ENCODE peak calls at places on chromosomes 1 and 21, in six cellular contexts. V, G, B, C, R and T are unnamed samples.

GRCh38 chr1:234972411-234973191 is 156.0 kb downstream of the TOMM20 start:
- DNase-seq in G (no peak), B (no peak), R (no peak), V (no peak), C (no peak), T (no peak)

GRCh38 chr1:85649591-85649990 is 58.6 kb downstream of the ZNHIT6 start:
- DNase-seq in B (no peak), R (no peak), V (no peak), G (no peak), C (no peak), T (no peak)

GRCh38 chr1:108117908-108118902 is 81.9 kb downstream of the SLC25A24 start:
- DNase-seq in R (peak), V (peak), C (peak), G (no peak), B (no peak), T (no peak)

GRCh38 chr1:151733126-151733525 is 11.8 kb downstream of the RIIAD1 start:
- DNase-seq in B (no peak), C (no peak), V (no peak), R (no peak), G (no peak), T (no peak)

GRCh38 chr1:16135501-16135900 is 20.4 kb downstream of the EPHA2 start:
- DNase-seq in G (no peak), C (no peak), V (no peak), B (no peak), R (no peak), T (no peak)

GRCh38 chr1:38000529-38001453 is 4.5 kb downstream of the FHL3 start:
- DNase-seq in C (no peak), V (peak), B (peak), G (no peak), R (peak), T (peak)

GRCh38 chr1:2398871-2399270 is 7.2 kb downstream of the RER1 start:
- DNase-seq in R (no peak), G (no peak), C (no peak), B (no peak), V (no peak), T (no peak)

GRCh38 chr1:155003766-155004351 is 1.3 kb downstream of the ZBTB7B start:
- DNase-seq in C (no peak), G (peak), R (peak), V (no peak), B (peak), T (no peak)

GRCh38 chr21:31294691-31295090 is 49.4 kb downstream of the TIAM1 start:
- DNase-seq in V (no peak), C (no peak), G (no peak), B (no peak), R (no peak), T (no peak)

GRCh38 chr1:74767490-74767889 is 34.5 kb downstream of the TYW3 start:
- DNase-seq in V (peak), R (peak), C (no peak), B (peak), G (no peak), T (no peak)

GRCh38 chr1:5349526-5349925 is 642.7 kb downstream of the NPHP4 start:
- DNase-seq in R (no peak), V (no peak), C (no peak), G (no peak), B (no peak), T (no peak)

GRCh38 chr1:64476251-64476952 is 6.5 kb downstream of the CACHD1 start:
- DNase-seq in G (no peak), C (peak), B (no peak), R (peak), V (no peak), T (peak)

GRCh38 chr1:59072017-59072947 is 224.6 kb upstream of the FGGY start:
- DNase-seq in C (no peak), R (peak), G (no peak), V (no peak), B (peak), T (no peak)

GRCh38 chr1:228753933-228754332 is 18.7 kb downstream of the RHOU start:
- DNase-seq in V (no peak), B (no peak), G (no peak), R (no peak), C (no peak), T (no peak)
- H3K4me3 ChIP-seq in V (no peak), B (no peak), G (no peak), R (no peak), C (no peak), T (no peak)

GRCh38 chr1:51565009-51565408 is 45.9 kb upstream of the EPS15 start:
- DNase-seq in C (no peak), B (no peak), V (no peak), R (no peak), G (no peak), T (no peak)
- H3K4me3 ChIP-seq in C (no peak), B (no peak), V (no peak), R (no peak), G (no peak), T (no peak)

GRCh38 chr1:88457197-88457596 is 226.9 kb upstream of the PKN2 start:
- DNase-seq in B (no peak), V (no peak), R (no peak), G (no peak), C (no peak), T (no peak)

GRCh38 chr1:88463401-88463800 is 220.7 kb upstream of the PKN2 start:
- DNase-seq in C (no peak), V (no peak), R (no peak), B (no peak), G (no peak), T (no peak)

GRCh38 chr1:88466899-88467580 is 217.0 kb upstream of the PKN2 start:
- DNase-seq in R (no peak), V (no peak), G (peak), B (no peak), C (no peak), T (no peak)

DNA sequence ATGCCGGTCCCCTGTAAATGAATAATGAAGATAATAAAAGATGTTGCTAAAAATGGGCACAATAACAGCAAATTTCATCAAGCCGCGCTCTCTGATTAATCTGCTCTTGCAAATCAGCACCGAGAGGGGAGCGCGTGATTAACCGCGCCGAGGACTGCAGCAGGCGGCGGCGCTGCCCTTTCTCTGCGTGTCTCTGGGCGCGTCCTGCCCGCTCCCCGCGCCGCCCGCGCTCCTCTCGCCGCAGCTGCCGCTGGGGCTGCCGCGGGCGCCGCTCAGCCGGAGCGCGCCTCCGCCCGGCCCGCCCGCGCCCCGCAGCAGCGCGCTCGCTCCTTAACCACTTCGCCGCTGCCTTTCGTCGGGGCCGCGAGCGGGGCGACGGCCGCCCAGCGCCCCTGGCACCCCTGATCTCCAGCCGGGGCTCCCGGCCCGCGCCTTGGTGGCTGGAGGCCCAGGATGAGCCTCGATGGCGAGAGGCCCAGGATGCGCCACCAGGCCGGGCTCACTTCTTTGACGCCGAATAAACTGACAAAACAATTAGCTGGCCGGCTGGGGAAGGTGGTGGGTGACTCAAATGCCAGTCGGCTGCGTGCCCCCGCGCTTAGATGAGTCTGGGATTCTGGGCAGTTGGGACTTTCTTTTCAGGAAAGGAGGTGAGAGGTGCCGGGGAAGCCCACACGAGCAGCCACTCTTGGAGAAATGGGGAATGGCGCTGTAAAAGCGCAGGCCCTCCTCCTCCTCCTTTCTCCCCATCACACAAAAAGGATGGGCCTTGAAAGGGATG is 221.4 kb upstream of the PKN2 start:
- DNase-seq in B (peak), C (no peak), R (peak), V (no peak), G (peak), T (no peak)
- H3K4me3 ChIP-seq in B (peak), C (peak), R (peak), V (peak), G (peak), T (peak)

GRCh38 chr1:24067978-24068377 is 44.0 kb downstream of the MYOM3 start:
- DNase-seq in R (no peak), G (no peak), C (no peak), V (no peak), B (no peak), T (no peak)

GRCh38 chr1:24074196-24074595 is 37.7 kb downstream of the MYOM3 start:
- DNase-seq in V (no peak), C (no peak), G (peak), B (no peak), R (no peak), T (no peak)

GRCh38 chr1:24071941-24072340 is 40.0 kb downstream of the MYOM3 start:
- DNase-seq in C (no peak), B (no peak), G (no peak), V (no peak), R (no peak), T (no peak)

GRCh38 chr1:24069817-24070216 is 42.1 kb downstream of the MYOM3 start:
- DNase-seq in G (no peak), C (no peak), B (no peak), R (no peak), V (no peak), T (no peak)

GRCh38 chr1:24070821-24071393 is 41.0 kb downstream of the MYOM3 start:
- DNase-seq in B (peak), G (no peak), R (peak), V (peak), C (peak), T (peak)
- H3K4me3 ChIP-seq in B (peak), G (no peak), R (no peak), V (no peak), C (no peak), T (no peak)

DNA sequence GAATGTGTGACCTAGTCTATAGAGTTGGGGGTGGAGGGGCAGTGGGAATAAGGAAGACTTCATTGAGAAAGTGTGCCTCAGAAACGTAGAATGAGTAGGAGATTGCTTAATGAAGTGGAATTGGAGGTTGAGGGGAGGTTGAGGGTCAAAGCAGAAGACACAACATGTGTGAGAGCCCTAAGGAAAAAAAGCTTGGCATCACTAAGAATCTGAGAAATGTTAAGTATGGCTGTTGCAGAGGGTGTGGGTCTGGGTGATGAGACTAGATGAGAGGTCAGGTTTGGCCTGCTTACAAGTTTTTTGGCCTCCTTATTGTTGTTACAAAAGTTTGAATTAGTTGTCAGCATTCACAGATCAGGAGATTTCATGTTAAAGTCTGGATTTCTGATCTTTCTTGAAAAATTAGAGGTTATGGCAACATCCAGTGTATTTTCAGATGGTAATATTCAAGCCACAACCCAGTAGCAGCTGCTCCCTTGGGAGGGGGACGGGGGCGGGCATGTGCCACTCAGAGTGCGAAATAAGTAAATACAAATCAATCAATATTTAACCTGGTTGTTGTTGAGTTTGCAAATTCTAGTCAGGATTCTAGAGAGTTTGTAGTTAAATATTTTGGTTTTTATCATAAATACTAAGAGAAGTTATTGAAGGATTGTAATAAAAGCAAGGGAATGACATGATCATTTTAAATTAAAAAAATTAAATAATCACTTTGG is 4.3 kb downstream of the MAN1A2 start:
- DNase-seq in C (no peak), V (no peak), G (no peak), R (peak), B (peak), T (peak)
- H3K4me3 ChIP-seq in C (no peak), V (peak), G (no peak), R (no peak), B (peak), T (no peak)

GRCh38 chr1:160659566-160659965 is 12.7 kb upstream of the SLAMF1 start:
- DNase-seq in G (no peak), B (no peak), R (no peak), V (no peak), C (no peak), T (no peak)

GRCh38 chr1:160657477-160657820 is 10.6 kb upstream of the SLAMF1 start:
- DNase-seq in C (no peak), R (peak), V (no peak), G (no peak), B (no peak), T (no peak)

GRCh38 chr1:160658956-160659255 is 12.1 kb upstream of the SLAMF1 start:
- DNase-seq in C (no peak), G (no peak), R (no peak), B (no peak), V (no peak), T (no peak)

GRCh38 chr1:160658162-160658955 is 11.5 kb upstream of the SLAMF1 start:
- DNase-seq in R (no peak), G (no peak), B (no peak), V (no peak), C (no peak), T (no peak)

DNA sequence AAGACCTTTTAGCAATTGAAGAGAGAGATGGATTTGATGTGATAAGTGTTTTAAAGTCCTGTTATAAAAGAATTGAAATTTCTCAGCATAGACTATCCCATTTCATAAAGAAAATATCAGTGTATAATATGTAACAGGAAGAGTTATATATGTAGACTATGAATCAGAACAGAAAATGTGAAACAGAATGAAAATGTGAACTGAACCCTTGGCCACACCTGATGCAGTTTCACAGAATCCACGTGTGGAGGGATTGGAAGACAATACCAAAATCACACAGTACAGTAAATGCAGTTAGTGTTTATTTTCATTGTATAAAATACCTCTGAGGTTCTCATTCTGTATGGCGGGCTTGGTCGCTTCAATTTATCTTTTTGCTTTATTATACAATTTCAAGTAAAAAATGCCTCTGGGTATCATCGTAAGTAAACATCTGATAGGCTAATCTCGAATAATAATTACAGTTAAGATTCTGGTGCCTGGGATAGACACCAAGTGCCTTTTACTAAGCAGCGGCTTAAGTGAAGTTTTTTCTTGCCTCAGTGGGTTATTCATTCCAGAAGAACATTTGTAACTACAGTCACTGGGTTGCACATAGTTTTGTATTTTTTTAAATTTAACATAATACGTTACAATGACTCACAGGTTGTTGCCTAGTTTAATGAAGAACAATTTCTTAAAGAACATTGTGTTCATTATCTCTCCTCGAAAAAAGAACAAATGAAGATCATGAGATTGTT is 10.1 kb upstream of the SLAMF1 start:
- DNase-seq in B (no peak), R (peak), G (no peak), V (no peak), C (no peak), T (no peak)
- H3K4me3 ChIP-seq in B (no peak), R (no peak), G (no peak), V (no peak), C (no peak), T (no peak)

DNA sequence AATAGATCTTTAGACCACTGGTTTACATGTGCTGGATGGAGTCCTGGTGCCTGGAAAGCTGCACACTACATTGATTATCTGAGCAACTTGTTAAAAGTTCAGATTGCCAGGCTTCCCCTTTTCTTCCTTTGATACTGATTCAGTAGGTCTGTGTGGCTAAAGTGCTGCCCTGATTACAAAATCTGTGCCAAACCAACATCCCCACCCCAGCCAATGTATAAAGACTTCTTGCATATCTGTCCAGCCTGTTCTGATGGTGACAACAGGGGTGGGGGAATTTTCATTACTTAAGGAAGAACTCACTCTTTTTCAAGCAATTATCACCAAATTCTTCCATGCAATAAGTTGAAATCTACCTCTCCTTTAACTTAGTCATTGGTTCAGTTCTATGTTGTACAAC is 135.5 kb downstream of the TNFSF18 start:
- DNase-seq in C (no peak), R (no peak), V (no peak), G (no peak), B (no peak), T (no peak)
- H3K4me3 ChIP-seq in C (no peak), R (no peak), V (no peak), G (no peak), B (no peak), T (no peak)

DNA sequence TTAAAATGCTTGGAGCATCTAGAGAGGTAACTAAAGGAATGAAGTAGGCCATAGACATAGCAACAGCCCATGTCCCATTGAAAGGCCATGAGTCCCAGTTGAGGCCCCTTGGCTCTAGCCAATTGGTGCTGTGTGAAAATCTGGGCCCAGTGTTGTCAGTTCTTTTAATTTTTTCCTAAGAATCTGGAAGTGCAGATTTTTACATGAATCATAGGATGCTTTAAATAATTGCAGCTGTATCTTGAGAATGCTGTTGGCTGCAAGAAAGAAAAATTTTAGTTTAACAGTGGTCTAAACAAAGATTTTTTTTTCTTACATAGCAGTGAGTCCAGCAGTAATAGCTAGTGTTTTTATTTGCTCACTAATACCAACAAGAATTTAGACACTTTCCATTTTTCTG is 81.4 kb downstream of the NFIA start:
- DNase-seq in G (no peak), C (no peak), R (peak), B (no peak), V (no peak), T (no peak)
- H3K4me3 ChIP-seq in G (no peak), C (no peak), R (no peak), B (no peak), V (no peak), T (no peak)

DNA sequence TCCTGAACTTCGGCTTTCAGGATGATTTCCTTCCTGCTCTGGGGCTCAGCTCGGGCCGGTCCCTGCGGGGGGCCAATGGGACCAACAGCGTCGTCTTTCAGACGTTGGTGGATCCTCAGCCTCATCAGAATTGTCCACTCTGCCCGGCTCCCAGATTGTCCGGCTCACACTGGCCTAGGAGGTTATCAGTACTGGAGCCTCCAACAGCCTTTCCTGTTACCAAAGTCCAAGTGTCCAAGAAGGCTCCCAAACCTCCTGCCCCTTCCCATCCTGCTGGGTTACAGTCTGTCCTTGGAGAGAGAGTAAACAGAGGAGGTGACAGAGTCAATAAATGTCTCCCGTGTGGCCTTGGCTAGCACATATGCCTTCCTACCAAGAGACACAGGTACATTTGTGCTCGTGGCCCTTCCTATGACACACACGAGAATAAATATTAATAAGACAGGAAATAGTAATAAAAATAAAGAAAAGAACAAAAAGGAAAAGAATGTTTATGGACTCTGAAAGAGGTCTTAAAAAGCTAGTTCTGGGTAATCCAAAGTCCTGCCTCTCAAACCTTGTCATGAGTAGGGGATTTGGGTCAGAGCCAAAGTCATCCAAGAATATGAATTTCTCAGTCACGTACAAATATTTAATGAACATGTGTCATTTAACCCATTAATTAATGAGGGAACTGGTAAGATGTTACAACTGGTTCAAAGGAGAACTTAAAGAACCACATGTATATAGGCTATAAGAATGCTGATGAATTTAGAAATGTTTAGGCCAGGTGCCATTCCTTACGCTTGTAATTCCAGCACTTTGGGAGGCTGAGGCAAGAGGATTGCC is 80.8 kb upstream of the SLC2A1 start:
- DNase-seq in C (no peak), G (no peak), B (no peak), R (no peak), V (no peak), T (no peak)
- H3K4me3 ChIP-seq in C (no peak), G (no peak), B (no peak), R (no peak), V (no peak), T (no peak)